ENCODE peak calls at places on chromosome 18, in nine cellular contexts. Q is SK-N-SH, C is neural progenitor cell, L is H9, Z is osteoblast, R is hepatocyte, D is IMR-90, B is mammary epithelial cell, J is MM.1S. F is an unnamed sample. For H4K20me1, the result is how much of the 10 kb centered on the place peaks cover.

GRCh38 chr18:74689251-74689650 is 91.6 kb downstream of the ZNF407 start:
- DNase-seq in D (peak), C (no peak), R (no peak), Q (no peak), B (no peak), J (no peak), L (no peak), Z (peak), F (no peak)

GRCh38 chr18:76894947-76895346 is 72.6 kb downstream of the ZNF236 start:
- DNase-seq in B (no peak), C (no peak), R (no peak), D (no peak), J (no peak), Z (no peak), Q (no peak), L (no peak), F (no peak)

GRCh38 chr18:907171-907879 is 2.7 kb downstream of the ADCYAP1 start:
- DNase-seq in D (no peak), Z (peak), Q (peak), L (peak), J (no peak), B (no peak), R (peak), C (peak), F (no peak)

GRCh38 chr18:44848931-44849330 is 168.2 kb downstream of the SETBP1 start:
- DNase-seq in C (no peak), R (no peak), D (no peak), B (no peak), Q (peak), L (no peak), J (no peak), Z (no peak), F (no peak)

GRCh38 chr18:48007955-48008701 is 77.7 kb upstream of the SMAD2 start:
- DNase-seq in D (no peak), L (peak), B (peak), Z (peak), R (peak), J (peak), C (peak), Q (peak), F (no peak)

GRCh38 chr18:22872894-22873537 is 60.1 kb upstream of the RBBP8 start:
- DNase-seq in B (no peak), J (peak), Q (no peak), L (no peak), C (no peak), D (peak), R (peak), Z (no peak), F (no peak)

GRCh38 chr18:8685141-8685913 is 20.0 kb upstream of the MTCL1 start:
- DNase-seq in B (peak), R (no peak), C (peak), L (no peak), D (peak), Z (peak), Q (no peak), J (no peak), F (no peak)

GRCh38 chr18:37511933-37512332 is 53.7 kb downstream of the CELF4 start:
- DNase-seq in Q (no peak), R (no peak), Z (no peak), D (no peak), C (no peak), L (no peak), B (no peak), J (no peak), F (no peak)

GRCh38 chr18:8858888-8859511 is 153.6 kb downstream of the MTCL1 start:
- DNase-seq in D (peak), B (peak), L (no peak), Q (no peak), J (no peak), R (peak), Z (peak), C (no peak), F (no peak)

GRCh38 chr18:25164837-25165791 is 186.9 kb downstream of the ZNF521 start:
- DNase-seq in Z (no peak), D (peak), J (peak), R (peak), C (no peak), Q (no peak), B (peak), L (no peak), F (no peak)

GRCh38 chr18:55234366-55235093 is 275.3 kb upstream of the CCDC68 start:
- DNase-seq in L (peak), D (peak), B (peak), Q (peak), C (peak), Z (peak), R (peak), J (peak), F (peak)

GRCh38 chr18:3526421-3527354 is 76.7 kb downstream of the TGIF1 start:
- DNase-seq in Q (peak), C (peak), Z (no peak), D (peak), R (peak), L (no peak), B (peak), J (peak), F (no peak)

GRCh38 chr18:72692086-72692485 is 147.9 kb upstream of the CBLN2 start:
- DNase-seq in L (peak), C (peak), B (no peak), Z (no peak), R (peak), J (no peak), D (no peak), Q (peak), F (no peak)

GRCh38 chr18:55262021-55262560 is 302.8 kb upstream of the CCDC68 start:
- DNase-seq in R (no peak), B (no peak), L (no peak), Z (no peak), D (no peak), Q (no peak), C (no peak), J (no peak), F (no peak)

GRCh38 chr18:36942264-36942663 is 113.3 kb downstream of the KIAA1328 start:
- DNase-seq in R (peak), C (peak), L (peak), Z (no peak), Q (peak), D (peak), J (peak), B (peak), F (peak)

GRCh38 chr18:54775686-54776085 is 52.6 kb upstream of the RAB27B start:
- DNase-seq in J (no peak), L (no peak), D (peak), B (peak), Q (peak), Z (peak), R (no peak), C (no peak), F (no peak)

GRCh38 chr18:46678785-46679404 is 21.9 kb upstream of the LOXHD1 start:
- DNase-seq in Q (no peak), D (no peak), R (no peak), Z (no peak), B (no peak), L (no peak), J (no peak), C (no peak), F (no peak)

GRCh38 chr18:657311-657997 is at the start of gene TYMS:
- DNase-seq in L (peak), D (peak), B (peak), Q (peak), Z (peak), J (peak), R (peak), C (peak), F (peak)

GRCh38 chr18:74976331-74976909 is 232.5 kb downstream of the PTGR3 start:
- DNase-seq in Q (peak), D (no peak), B (no peak), R (no peak), C (no peak), J (no peak), Z (no peak), L (no peak), F (no peak)

GRCh38 chr18:35616664-35617423 is 35.3 kb downstream of the GALNT1 start:
- DNase-seq in L (no peak), Z (peak), C (no peak), D (peak), R (peak), J (peak), B (peak), Q (peak), F (peak)

GRCh38 chr18:40152859-40153258 is 1802.2 kb upstream of the PIK3C3 start:
- DNase-seq in L (no peak), D (no peak), C (no peak), Q (no peak), J (no peak), R (no peak), B (peak), Z (no peak), F (no peak)

GRCh38 chr18:12939161-12939560 is 8.7 kb upstream of the SEH1L start:
- DNase-seq in R (no peak), J (peak), B (no peak), Z (no peak), Q (no peak), L (no peak), C (no peak), D (no peak), F (peak)

GRCh38 chr18:48949051-48949605 is 1.6 kb downstream of the SMAD7 start:
- DNase-seq in Z (peak), L (no peak), C (peak), D (no peak), J (peak), B (peak), R (peak), Q (no peak), F (no peak)

GRCh38 chr18:31683968-31684278 is 458 bp downstream of the B4GALT6 start:
- DNase-seq in D (no peak), R (no peak), C (no peak), Z (no peak), Q (no peak), J (no peak), B (no peak), L (no peak), F (no peak)

GRCh38 chr18:30094556-30094955 is 948.0 kb downstream of the DSC3 start:
- DNase-seq in D (peak), L (no peak), R (no peak), J (no peak), Q (no peak), Z (no peak), C (no peak), B (peak), F (no peak)

GRCh38 chr18:22348521-22349316 is 69.0 kb downstream of the CTAGE1 start:
- DNase-seq in R (peak), L (peak), B (peak), J (no peak), C (peak), Z (peak), Q (no peak), D (peak), F (no peak)

GRCh38 chr18:62952807-62953206 is 237.5 kb downstream of the PHLPP1 start:
- DNase-seq in Q (no peak), R (no peak), J (no peak), C (no peak), B (no peak), Z (no peak), L (no peak), D (peak), F (no peak)

GRCh38 chr18:63848159-63848558 is 39.3 kb upstream of the SERPINB2 start:
- DNase-seq in Q (peak), Z (no peak), B (peak), C (peak), J (peak), L (no peak), D (peak), R (peak), F (peak)

GRCh38 chr18:63828120-63828519 is 52.9 kb downstream of the SERPINB7 start:
- DNase-seq in C (no peak), D (no peak), Z (no peak), B (no peak), L (no peak), Q (no peak), J (no peak), R (no peak), F (no peak)

GRCh38 chr18:76981388-76981968 is 151.1 kb downstream of the MBP start:
- DNase-seq in R (no peak), Z (no peak), L (peak), B (no peak), Q (no peak), J (no peak), D (peak), C (no peak), F (peak)

GRCh38 chr18:58195278-58195721 is 151.3 kb downstream of the NEDD4L start:
- DNase-seq in D (no peak), B (peak), Q (no peak), C (peak), L (peak), R (peak), J (no peak), Z (no peak), F (peak)

GRCh38 chr18:49949991-49950395 is 136.7 kb upstream of the ACAA2 start:
- DNase-seq in C (no peak), Q (no peak), J (peak), D (no peak), L (no peak), Z (no peak), R (no peak), B (no peak), F (no peak)

GRCh38 chr18:74225193-74225840 is 66.4 kb downstream of the CYB5A start:
- DNase-seq in C (no peak), R (peak), J (no peak), D (peak), Z (no peak), L (no peak), B (no peak), Q (peak), F (no peak)

GRCh38 chr18:43846302-43846701 is 569.0 kb upstream of the SYT4 start:
- DNase-seq in J (no peak), D (no peak), R (no peak), Z (no peak), C (peak), Q (no peak), B (no peak), L (peak), F (no peak)

GRCh38 chr18:48197819-48198218 is 211.4 kb downstream of the ZBTB7C start:
- DNase-seq in B (peak), Q (no peak), R (no peak), J (no peak), C (no peak), D (no peak), L (no peak), Z (no peak), F (no peak)

GRCh38 chr18:13264986-13265900 is 46.7 kb downstream of the LDLRAD4 start:
- DNase-seq in Q (no peak), L (no peak), R (no peak), C (no peak), D (no peak), Z (no peak), B (no peak), J (no peak), F (no peak)

GRCh38 chr18:24026457-24026856 is 11.9 kb downstream of the TTC39C start:
- DNase-seq in J (no peak), Q (no peak), B (peak), Z (no peak), C (no peak), L (no peak), D (no peak), R (no peak), F (no peak)
- H4K20me1 ChIP-seq in J (under half), Q (under half), B (under half), Z (under half), C (under half), L (under half), D (under half), R (under half), F (under half)

DNA sequence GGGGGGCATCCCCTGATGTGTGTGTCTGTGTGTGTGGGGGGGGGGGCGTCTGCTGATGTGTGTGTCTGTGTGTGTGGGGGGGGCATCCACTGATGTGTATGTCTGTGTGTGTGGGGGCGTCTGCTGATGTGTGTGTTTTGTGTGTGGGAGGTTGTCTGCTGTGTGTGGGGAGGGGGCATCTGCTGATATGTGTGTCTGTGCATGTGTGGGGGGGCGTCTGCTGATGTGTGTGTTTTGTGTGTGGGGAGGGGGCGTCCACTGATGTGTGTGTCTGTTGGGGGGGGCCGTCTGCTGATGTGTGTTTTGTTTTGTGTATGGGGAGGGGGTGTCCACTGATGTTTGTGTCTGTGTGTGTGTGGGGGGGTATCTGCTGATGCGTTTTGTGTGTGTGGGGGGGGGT is 126.1 kb downstream of the NFATC1 start:
- DNase-seq in Q (no peak), Z (peak), D (no peak), R (no peak), B (no peak), C (no peak), L (no peak), J (no peak), F (no peak)
- H3K4me2 ChIP-seq in Q (no peak), Z (no peak), D (no peak), R (no peak), B (no peak), C (no peak), L (no peak), J (no peak), F (peak)

DNA sequence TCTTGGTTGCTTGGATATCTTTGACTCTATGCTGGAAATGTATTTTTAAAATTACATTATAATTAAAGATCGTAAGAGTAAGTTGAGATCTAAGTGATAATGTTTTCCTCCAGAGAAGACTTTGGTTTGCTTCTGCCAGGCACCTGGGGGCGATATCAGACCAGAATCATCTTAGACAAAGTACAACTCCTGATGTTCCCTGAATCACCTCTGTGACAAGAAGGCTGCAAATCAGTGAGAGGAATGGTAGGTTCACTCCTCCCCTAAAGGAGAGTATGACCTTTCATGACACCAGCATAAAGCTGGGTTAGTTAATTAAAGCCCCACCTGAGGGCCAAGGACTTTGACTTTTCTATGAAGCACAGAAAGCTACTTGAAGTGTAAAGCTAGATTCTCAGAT is 114.4 kb upstream of the DTNA start:
- DNase-seq in D (peak), J (no peak), Q (no peak), Z (peak), C (peak), L (peak), R (peak), B (peak), F (no peak)
- TF ChIP-seq CTCF in D (peak), J (no peak), Q (peak), Z (peak), C (peak), L (peak), R (peak), B (no peak), F (peak)

GRCh38 chr18:9926223-9926894 is 12.5 kb downstream of the VAPA start:
- DNase-seq in J (no peak), D (no peak), L (no peak), C (no peak), Q (no peak), B (no peak), Z (peak), R (no peak), F (no peak)

GRCh38 chr18:9927392-9928063 is 13.7 kb downstream of the VAPA start:
- DNase-seq in B (no peak), L (no peak), R (no peak), D (no peak), Q (no peak), C (no peak), Z (no peak), J (no peak), F (no peak)

GRCh38 chr18:9925369-9925768 is 11.6 kb downstream of the VAPA start:
- DNase-seq in R (no peak), B (no peak), D (peak), C (no peak), L (no peak), Q (no peak), J (no peak), Z (no peak), F (no peak)

GRCh38 chr18:9925795-9926194 is 12.0 kb downstream of the VAPA start:
- DNase-seq in L (no peak), Z (no peak), R (no peak), D (no peak), C (no peak), J (no peak), B (no peak), Q (no peak), F (no peak)

DNA sequence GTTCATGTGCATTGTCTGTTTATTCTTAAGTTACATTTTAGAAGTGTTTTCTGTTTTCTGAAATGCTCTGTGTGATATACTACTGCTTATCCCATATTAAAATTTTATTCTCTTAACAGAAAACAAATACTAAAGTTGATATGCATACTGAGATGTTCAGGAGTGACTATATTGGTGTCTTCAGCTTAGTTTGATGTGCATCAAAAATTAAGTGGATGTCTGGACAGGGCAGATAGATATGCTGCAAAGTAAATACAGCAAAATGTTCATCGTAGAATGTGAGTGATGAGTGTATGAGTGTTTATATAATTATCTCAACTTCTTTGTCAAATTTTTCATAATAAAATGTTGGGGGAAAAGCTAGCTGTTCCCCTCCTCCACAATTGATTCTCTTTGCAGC is 13.2 kb downstream of the VAPA start:
- DNase-seq in R (no peak), J (no peak), L (no peak), C (no peak), D (no peak), Z (no peak), B (no peak), Q (no peak), F (no peak)
- H4K20me1 ChIP-seq in R (half or more), J (half or more), L (under half), C (half or more), D (half or more), Z (half or more), B (under half), Q (half or more), F (half or more)

GRCh38 chr18:26747131-26747475 is 118.4 kb downstream of the AQP4 start:
- DNase-seq in Z (no peak), D (no peak), B (peak), R (no peak), C (no peak), Q (no peak), J (no peak), L (no peak), F (no peak)
- H3K4me2 ChIP-seq in Z (peak), D (no peak), B (peak), R (peak), C (no peak), Q (no peak), J (no peak), L (no peak), F (no peak)

DNA sequence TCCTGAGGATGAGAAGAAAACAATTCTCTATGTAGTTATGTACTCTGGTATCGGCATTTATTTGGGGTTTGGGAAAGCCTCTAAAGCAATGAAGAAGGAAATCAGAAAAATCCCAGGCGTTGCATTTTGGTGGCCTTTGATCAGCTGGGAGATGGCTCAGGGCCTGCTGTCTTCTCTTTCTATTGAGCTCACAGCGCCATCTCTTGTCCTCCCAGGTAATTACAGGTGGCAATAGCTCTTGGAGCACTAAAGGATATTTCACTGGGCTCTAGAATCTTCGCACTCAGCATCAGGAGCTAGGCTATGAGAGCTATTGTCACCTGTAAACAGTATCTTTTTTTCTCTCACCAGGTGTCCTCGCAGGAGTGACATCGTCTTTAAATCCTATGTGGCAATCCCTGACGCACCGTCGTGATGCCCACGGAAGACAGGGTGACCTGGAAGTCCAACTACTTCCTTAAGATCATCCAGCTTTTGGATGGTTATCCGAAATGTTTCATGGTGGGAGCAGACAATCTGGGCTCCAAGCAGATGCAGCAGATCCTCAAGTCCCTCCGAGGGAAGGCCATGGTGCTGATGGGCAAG is 76.1 kb upstream of the PMAIP1 start:
- DNase-seq in B (peak), Z (peak), D (peak), C (peak), J (peak), L (peak), R (peak), Q (peak), F (peak)
- TF ChIP-seq CTCF in B (peak), Z (peak), D (peak), C (peak), J (peak), L (peak), R (peak), Q (peak), F (peak)

F was measured in OCI-LY7.